ENCODE peak calls at places on chromosomes 3 and 15, in six cellular contexts. I, W, L, S, D and B are unnamed samples.

GRCh38 chr3:156997351-156997750 is 162.6 kb downstream of the CCNL1 start:
- DNase-seq in W (no peak), I (no peak), S (no peak), L (no peak), D (no peak), B (no peak)

GRCh38 chr3:126284258-126284904 is 72.8 kb downstream of the KLF15 start:
- DNase-seq in L (no peak), S (no peak), I (no peak), D (no peak), W (no peak), B (no peak)

GRCh38 chr3:170309044-170309443 is 48.5 kb upstream of the SKIL start:
- DNase-seq in L (no peak), I (no peak), S (no peak), W (no peak), D (no peak), B (no peak)

GRCh38 chr3:130759692-130760338 is 13.2 kb upstream of the PIK3R4 start:
- DNase-seq in D (no peak), L (peak), S (peak), I (no peak), W (peak), B (no peak)

GRCh38 chr3:112470791-112471190 is 28.5 kb downstream of the BTLA start:
- DNase-seq in L (no peak), I (no peak), D (no peak), W (no peak), S (no peak), B (no peak)

GRCh38 chr3:189169728-189170127 is 2.0 kb upstream of the TPRG1 start:
- DNase-seq in W (no peak), L (no peak), I (no peak), S (no peak), D (no peak), B (no peak)

GRCh38 chr3:49199244-49199899 is 28.0 kb downstream of the KLHDC8B start:
- DNase-seq in L (no peak), I (no peak), D (peak), W (peak), S (no peak), B (no peak)

GRCh38 chr3:125045194-125045593 is 10.6 kb downstream of the HEG1 start:
- DNase-seq in W (no peak), D (no peak), S (no peak), L (no peak), I (no peak), B (no peak)

GRCh38 chr15:81312790-81313543 is 11.0 kb downstream of the STARD5 start:
- DNase-seq in D (peak), I (no peak), S (no peak), W (peak), L (no peak), B (no peak)

GRCh38 chr3:75192065-75192658 is 472.0 kb upstream of the FRG2C start:
- DNase-seq in W (no peak), L (peak), I (no peak), D (no peak), S (peak), B (no peak)

GRCh38 chr3:164572436-164572835 is 505.9 kb downstream of the SI start:
- DNase-seq in S (no peak), L (no peak), D (no peak), I (no peak), W (no peak), B (no peak)

GRCh38 chr3:100844063-100844936 is 135.0 kb downstream of the TFG start:
- DNase-seq in L (no peak), I (no peak), D (no peak), S (no peak), W (no peak), B (no peak)

GRCh38 chr15:38029741-38030140 is 95.3 kb downstream of the TMCO5A start:
- DNase-seq in I (no peak), W (no peak), L (no peak), S (no peak), D (no peak), B (no peak)

GRCh38 chr3:23479615-23480323 is 276.6 kb downstream of the UBE2E2 start:
- DNase-seq in D (no peak), L (no peak), S (no peak), I (no peak), W (no peak), B (no peak)

GRCh38 chr3:55013145-55013544 is 85.3 kb upstream of the LRTM1 start:
- DNase-seq in W (no peak), I (no peak), D (no peak), L (no peak), S (no peak), B (no peak)

GRCh38 chr3:67048067-67048715 is 50.1 kb downstream of the KBTBD8 start:
- DNase-seq in W (no peak), D (no peak), L (no peak), I (no peak), S (no peak), B (no peak)

GRCh38 chr15:62742409-62743171 is 300.0 kb upstream of the TPM1 start:
- DNase-seq in L (peak), S (peak), I (no peak), D (peak), W (no peak), B (no peak)

GRCh38 chr15:63891763-63892123 is 58.0 kb upstream of the HERC1 start:
- DNase-seq in S (no peak), L (no peak), W (peak), I (no peak), D (no peak), B (no peak)

GRCh38 chr15:93362203-93362602 is 273.2 kb upstream of the RGMA start:
- DNase-seq in I (no peak), L (no peak), W (no peak), S (no peak), D (no peak), B (no peak)

GRCh38 chr3:36606871-36607765 is 157.2 kb downstream of the DCLK3 start:
- DNase-seq in I (no peak), L (no peak), W (no peak), S (no peak), D (no peak), B (no peak)

GRCh38 chr3:75631541-75631940 is 32.6 kb upstream of the FRG2C start:
- DNase-seq in L (no peak), D (no peak), I (no peak), S (no peak), W (no peak), B (no peak)

GRCh38 chr15:56964182-56964581 is 45.7 kb downstream of the TCF12 start:
- DNase-seq in I (no peak), W (no peak), S (no peak), L (no peak), D (no peak), B (no peak)

GRCh38 chr3:152438706-152439105 is 170.0 kb downstream of the MBNL1 start:
- DNase-seq in L (no peak), I (no peak), W (no peak), D (no peak), S (no peak), B (no peak)

GRCh38 chr3:156135921-156136655 is 15.7 kb downstream of the KCNAB1 start:
- DNase-seq in L (peak), I (no peak), W (no peak), D (no peak), S (no peak), B (no peak)

GRCh38 chr3:31174055-31174454 is 279.6 kb upstream of the GADL1 start:
- DNase-seq in I (no peak), L (no peak), S (no peak), D (no peak), W (no peak), B (no peak)

GRCh38 chr3:124248471-124249028 is 256.6 kb upstream of the ROPN1 start:
- DNase-seq in W (no peak), L (peak), S (no peak), I (no peak), D (peak), B (no peak)

GRCh38 chr3:9912294-9912935 is 4.5 kb upstream of the IL17RC start:
- DNase-seq in L (no peak), D (no peak), W (no peak), S (no peak), I (no peak), B (no peak)

GRCh38 chr3:120604784-120605183 is 8.6 kb downstream of the NDUFB4 start:
- DNase-seq in I (no peak), W (no peak), D (no peak), S (no peak), L (no peak), B (no peak)

GRCh38 chr15:60010467-60011257 is 6.6 kb downstream of the FOXB1 start:
- DNase-seq in S (no peak), D (no peak), W (no peak), I (no peak), L (no peak), B (no peak)

GRCh38 chr15:62952969-62953368 is 89.6 kb upstream of the TPM1 start:
- DNase-seq in I (no peak), S (no peak), L (no peak), W (no peak), D (no peak), B (no peak)

GRCh38 chr3:713225-713624 is 379.6 kb upstream of the CNTN6 start:
- DNase-seq in W (no peak), S (no peak), I (no peak), L (no peak), D (no peak), B (no peak)

GRCh38 chr3:45548724-45549123 is 45.8 kb upstream of the LIMD1 start:
- DNase-seq in D (no peak), L (no peak), I (no peak), W (no peak), S (no peak), B (no peak)

GRCh38 chr3:155192957-155193746 is 100.3 kb downstream of the STRIT1 start:
- DNase-seq in L (no peak), S (no peak), I (no peak), W (no peak), D (no peak), B (no peak)

GRCh38 chr15:58886921-58887320 is 46.6 kb downstream of the SLTM start:
- DNase-seq in S (no peak), W (no peak), L (no peak), D (no peak), I (no peak), B (no peak)

GRCh38 chr3:127135241-127136023 is 57.5 kb upstream of the PRR23E start:
- DNase-seq in L (peak), W (peak), S (peak), D (peak), I (no peak), B (no peak)

GRCh38 chr3:158718490-158719170 is 13.6 kb downstream of the RARRES1 start:
- DNase-seq in S (no peak), I (no peak), D (no peak), W (no peak), L (no peak), B (no peak)

GRCh38 chr3:65888980-65889706 is 149.6 kb downstream of the MAGI1 start:
- DNase-seq in D (no peak), I (no peak), W (no peak), L (no peak), S (no peak), B (no peak)

GRCh38 chr3:115982629-115983028 is 359.3 kb downstream of the GAP43 start:
- DNase-seq in D (no peak), S (no peak), L (no peak), I (no peak), W (no peak), B (no peak)

GRCh38 chr3:115990669-115991068 is 367.4 kb downstream of the GAP43 start:
- DNase-seq in I (no peak), D (no peak), L (no peak), S (no peak), W (no peak), B (no peak)

GRCh38 chr3:115989927-115990326 is 366.6 kb downstream of the GAP43 start:
- DNase-seq in D (no peak), S (no peak), L (no peak), W (no peak), I (no peak), B (no peak)

GRCh38 chr3:115982121-115982520 is 358.8 kb downstream of the GAP43 start:
- DNase-seq in W (no peak), I (no peak), L (no peak), S (no peak), D (no peak), B (no peak)

DNA sequence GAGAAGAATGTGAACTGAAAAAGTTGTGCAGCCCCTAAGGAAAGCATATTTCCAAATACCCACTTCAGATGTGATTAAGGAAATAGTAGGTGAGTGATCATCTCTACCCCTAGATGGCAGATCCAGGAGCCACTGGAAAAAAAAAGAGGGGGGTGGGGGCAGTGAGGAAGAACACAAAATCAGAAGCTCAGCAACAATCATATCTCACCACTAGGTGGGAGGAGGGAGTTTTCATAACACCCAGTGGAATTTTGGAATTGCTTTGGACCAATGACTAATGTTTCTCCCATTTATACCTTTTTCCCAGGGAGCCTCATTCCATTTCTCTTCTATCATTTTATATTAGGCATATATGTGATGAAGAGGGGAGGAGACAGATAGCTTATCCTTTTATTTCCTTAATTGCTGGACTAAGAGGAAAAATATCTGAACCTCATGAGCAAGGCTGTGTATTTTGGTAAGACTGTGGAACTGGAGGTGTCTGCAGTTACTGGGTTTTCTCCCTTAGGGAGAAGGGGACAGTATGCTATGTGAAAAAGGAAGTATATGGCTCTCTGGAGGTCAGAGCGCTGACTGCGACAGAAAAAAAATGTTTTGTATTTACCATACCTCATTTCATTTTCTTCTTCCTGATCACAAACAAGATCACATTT is 363.4 kb downstream of the GAP43 start:
- DNase-seq in I (no peak), L (peak), W (no peak), S (peak), D (no peak), B (no peak)
- TF ChIP-seq CTCF in I (peak), L (peak), W (peak), S (peak), D (no peak), B (peak)

GRCh38 chr3:72031581-72031980 is 246.6 kb upstream of the PROK2 start:
- DNase-seq in S (no peak), D (no peak), W (peak), L (no peak), I (no peak), B (no peak)
- TF ChIP-seq CTCF in S (no peak), D (no peak), W (no peak), L (no peak), I (no peak), B (no peak)

DNA sequence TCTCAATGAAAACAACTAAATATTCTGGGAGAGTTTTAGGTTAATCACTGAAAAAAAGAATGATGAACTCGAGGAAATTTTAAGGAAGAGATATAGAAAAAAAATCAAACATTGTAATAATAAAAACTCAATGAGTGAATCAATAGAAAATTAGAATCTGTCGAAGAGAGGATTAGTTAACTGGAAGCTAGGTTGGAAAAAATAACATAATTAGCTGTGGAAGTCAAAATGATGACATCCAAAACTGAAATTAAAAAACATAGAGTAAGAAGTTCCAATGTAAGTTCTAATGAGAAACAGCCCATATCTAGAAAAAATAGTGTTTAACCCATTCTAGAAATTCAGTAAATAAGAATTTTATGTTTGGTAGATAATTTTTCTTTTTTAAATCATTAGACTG is 299.3 kb upstream of the RARB start:
- DNase-seq in D (no peak), W (no peak), I (no peak), S (no peak), L (no peak), B (no peak)
- TF ChIP-seq CTCF in D (no peak), W (no peak), I (no peak), S (no peak), L (no peak), B (no peak)

GRCh38 chr3:38662544-38662943 is 13.1 kb upstream of the SCN5A start:
- DNase-seq in D (no peak), I (no peak), L (peak), S (no peak), W (no peak), B (no peak)
- TF ChIP-seq CTCF in D (no peak), I (peak), L (peak), S (no peak), W (no peak), B (peak)

GRCh38 chr15:101602801-101603200 is 49.4 kb downstream of the TM2D3 start:
- DNase-seq in S (no peak), D (no peak), I (no peak), L (no peak), W (no peak), B (no peak)
- TF ChIP-seq CTCF in S (no peak), D (no peak), I (no peak), L (no peak), W (no peak), B (no peak)

GRCh38 chr3:73321286-73321685 is 259.8 kb downstream of the EBLN2 start:
- DNase-seq in D (no peak), W (no peak), L (no peak), I (no peak), S (no peak), B (no peak)

GRCh38 chr3:73324203-73325155 is 263.0 kb downstream of the EBLN2 start:
- DNase-seq in W (no peak), D (no peak), I (no peak), S (no peak), L (no peak), B (no peak)

GRCh38 chr3:73332558-73332957 is 271.1 kb downstream of the EBLN2 start:
- DNase-seq in I (no peak), L (no peak), D (no peak), W (no peak), S (no peak), B (no peak)

GRCh38 chr3:73327052-73327451 is 265.6 kb downstream of the EBLN2 start:
- DNase-seq in S (no peak), W (no peak), L (no peak), D (no peak), I (no peak), B (no peak)
- TF ChIP-seq CTCF in S (no peak), W (no peak), L (no peak), D (no peak), I (no peak), B (no peak)